ENCODE peak calls at places on chromosomes 12 and 14, in five cellular contexts. O is breast epithelium, J is endothelial cell of umbilical vein, R is Calu3, M is PC-3. K is an unnamed sample.

GRCh38 chr12:111992464-111992863 is 20.5 kb downstream of the TMEM116 start:
- DNase-seq in O (no peak), J (no peak), R (no peak), M (no peak), K (no peak)

GRCh38 chr12:8890313-8891084 is 23.8 kb upstream of the PHC1 start:
- DNase-seq in O (no peak), J (peak; percentile 77), R (peak; percentile 66), M (peak; percentile 59), K (peak; percentile 67)

GRCh38 chr12:89552376-89552775 is 26.5 kb upstream of the POC1B start:
- DNase-seq in O (no peak), J (peak; percentile 21), R (no peak), M (peak; percentile 32), K (no peak)

GRCh38 chr12:89192419-89192818 is 159.9 kb downstream of the DUSP6 start:
- DNase-seq in O (no peak), J (no peak), R (no peak), M (peak; percentile 90), K (no peak)

GRCh38 chr14:75144944-75145343 is 18.1 kb upstream of the NEK9 start:
- DNase-seq in O (no peak), J (no peak), R (no peak), M (no peak), K (no peak)

GRCh38 chr14:95536036-95536577 is 1.3 kb downstream of the GLRX5 start:
- DNase-seq in O (peak; percentile 13), J (no peak), R (no peak), M (no peak), K (no peak)

GRCh38 chr14:77098470-77099353 is 654 bp downstream of the CIPC start:
- DNase-seq in O (peak; percentile 62), J (peak; percentile 30), R (peak; percentile 28), M (peak; percentile 46), K (peak; percentile 64)

GRCh38 chr12:106357549-106358409 is at the start of gene POLR3B:
- DNase-seq in O (peak; percentile 92), J (peak; percentile 97), R (peak; percentile 97), M (peak; percentile 97), K (peak; percentile 94)

GRCh38 chr14:104826197-104826857 is 25.4 kb downstream of the ZBTB42 start:
- DNase-seq in O (peak; percentile 85), J (peak; percentile 69), R (peak; percentile 96), M (peak; percentile 90), K (peak; percentile 82)

GRCh38 chr12:61272441-61272840 is 987.8 kb upstream of the USP15 start:
- DNase-seq in O (no peak), J (no peak), R (peak; percentile 23), M (peak; percentile 66), K (peak; percentile 11)

GRCh38 chr12:98074286-98074685 is 441.1 kb upstream of the TMPO start:
- DNase-seq in O (no peak), J (no peak), R (no peak), M (no peak), K (no peak)

GRCh38 chr12:22334696-22335290 is at the start of gene ST8SIA1:
- DNase-seq in O (no peak), J (no peak), R (no peak), M (no peak), K (peak; percentile 33)

GRCh38 chr12:93128332-93128707 is 199.2 kb upstream of the EEA1 start:
- DNase-seq in O (peak; percentile 39), J (no peak), R (no peak), M (no peak), K (peak; percentile 19)

GRCh38 chr12:128180166-128180565 is 86.8 kb upstream of the TMEM132C start:
- DNase-seq in O (no peak), J (no peak), R (no peak), M (no peak), K (no peak)

GRCh38 chr14:103260629-103261124 is 73.4 kb upstream of the EIF5 start:
- DNase-seq in O (peak; percentile 43), J (peak; percentile 73), R (peak; percentile 65), M (peak; percentile 63), K (peak; percentile 70)

GRCh38 chr14:101590062-101590461 is 28.8 kb downstream of the DIO3 start:
- DNase-seq in O (no peak), J (no peak), R (no peak), M (no peak), K (no peak)

GRCh38 chr14:102232348-102232625 is 72.7 kb downstream of the MOK start:
- DNase-seq in O (no peak), J (no peak), R (no peak), M (no peak), K (no peak)

GRCh38 chr12:633731-634130 is 29.5 kb downstream of the NINJ2 start:
- DNase-seq in O (no peak), J (no peak), R (no peak), M (no peak), K (no peak)

GRCh38 chr14:32939254-32940065 is 781 bp downstream of the NPAS3 start:
- DNase-seq in O (peak; percentile 79), J (peak; percentile 68), R (peak; percentile 20), M (peak; percentile 63), K (peak; percentile 38)

GRCh38 chr12:68450947-68451260 is 118.7 kb upstream of the MDM1 start:
- DNase-seq in O (no peak), J (no peak), R (no peak), M (no peak), K (no peak)

GRCh38 chr12:33575346-33575745 is 135.7 kb upstream of the SYT10 start:
- DNase-seq in O (no peak), J (no peak), R (no peak), M (no peak), K (no peak)

GRCh38 chr12:22855456-22855855 is 230.5 kb downstream of the ETNK1 start:
- DNase-seq in O (no peak), J (no peak), R (no peak), M (no peak), K (no peak)

GRCh38 chr14:78950654-78951053 is 780.5 kb downstream of the NRXN3 start:
- DNase-seq in O (no peak), J (peak; percentile 74), R (peak; percentile 22), M (peak; percentile 32), K (peak; percentile 22)

GRCh38 chr14:101567252-101567651 is 6.0 kb downstream of the DIO3 start:
- DNase-seq in O (no peak), J (no peak), R (no peak), M (no peak), K (no peak)

GRCh38 chr14:104926619-104927431 is 2.1 kb downstream of the PLD4 start:
- DNase-seq in O (no peak), J (no peak), R (no peak), M (no peak), K (no peak)

GRCh38 chr12:52407918-52408317 is 1.8 kb upstream of the KRT82 start:
- DNase-seq in O (no peak), J (no peak), R (no peak), M (no peak), K (no peak)

GRCh38 chr12:43964966-43965365 is 129.1 kb downstream of the TMEM117 start:
- DNase-seq in O (no peak), J (no peak), R (no peak), M (no peak), K (no peak)

GRCh38 chr14:50012644-50013043 is 103.7 kb downstream of the VCPKMT start:
- DNase-seq in O (no peak), J (no peak), R (no peak), M (peak; percentile 33), K (no peak)

GRCh38 chr12:77042834-77043233 is 22.5 kb downstream of the E2F7 start:
- DNase-seq in O (no peak), J (no peak), R (no peak), M (no peak), K (no peak)

GRCh38 chr12:77049767-77050353 is 15.5 kb downstream of the E2F7 start:
- DNase-seq in O (no peak), J (peak; percentile 78), R (peak; percentile 55), M (peak; percentile 83), K (peak; percentile 78)

GRCh38 chr12:77045183-77045582 is 20.2 kb downstream of the E2F7 start:
- DNase-seq in O (no peak), J (no peak), R (no peak), M (no peak), K (no peak)

GRCh38 chr12:77053259-77053658 is 12.1 kb downstream of the E2F7 start:
- DNase-seq in O (no peak), J (no peak), R (no peak), M (no peak), K (no peak)

GRCh38 chr12:77047341-77048202 is 17.8 kb downstream of the E2F7 start:
- DNase-seq in O (no peak), J (no peak), R (no peak), M (no peak), K (no peak)
- TF ChIP-seq CTCF in O (no peak), J (no peak), R (no peak), M (peak; percentile 38), K (no peak)

DNA sequence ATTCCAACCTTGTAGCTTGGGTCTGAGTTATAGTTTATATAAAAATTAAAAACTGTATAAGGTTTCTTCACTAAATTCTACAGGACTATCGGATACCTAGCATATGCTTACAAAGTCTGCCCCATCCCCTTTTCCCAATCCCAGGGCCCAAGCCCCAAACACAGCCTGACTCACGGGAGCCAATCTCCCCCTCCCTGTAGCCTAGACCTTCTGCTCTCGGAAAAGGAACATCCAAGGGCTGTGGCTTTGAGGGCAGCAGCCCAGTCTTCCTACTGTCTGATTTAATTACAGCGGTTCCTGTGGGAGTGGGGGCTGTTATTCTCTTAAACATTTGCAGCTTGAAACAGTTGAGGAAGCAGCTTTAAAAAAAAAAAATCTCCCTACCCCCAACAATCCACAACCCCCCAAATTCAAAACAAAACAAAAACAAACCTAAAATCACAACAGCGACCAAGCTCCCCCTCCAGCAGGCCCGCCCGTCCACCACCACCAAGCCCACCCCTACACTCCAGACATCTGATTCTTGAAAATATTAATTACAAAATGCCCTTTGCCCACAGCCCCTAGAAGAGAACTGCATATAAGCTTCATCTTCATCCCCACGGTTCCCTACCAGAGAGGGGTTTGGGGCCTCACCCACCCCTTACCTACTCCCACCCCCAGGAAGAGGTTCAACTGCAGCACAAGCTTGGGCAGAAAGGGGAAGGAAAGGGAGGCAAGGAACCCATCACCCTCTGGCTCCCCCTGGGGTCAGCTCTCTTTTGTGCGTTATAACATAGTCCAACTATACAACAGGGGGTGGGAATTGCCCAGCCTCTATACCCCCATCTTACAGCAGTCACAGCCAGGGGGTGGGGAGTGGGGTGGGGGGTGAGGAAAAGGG is 1.1 kb upstream of the PRKAG1 start:
- DNase-seq in O (no peak), J (peak; percentile 47), R (peak; percentile 46), M (peak; percentile 41), K (peak; percentile 41)
- TF ChIP-seq CTCF in O (no peak), J (peak; percentile 11), R (peak; percentile 14), M (peak; percentile 46), K (no peak)

GRCh38 chr14:99199854-99200653 is 71.9 kb downstream of the BCL11B start:
- DNase-seq in O (no peak), J (no peak), R (no peak), M (no peak), K (peak; percentile 15)
- TF ChIP-seq CTCF in O (no peak), J (no peak), R (no peak), M (no peak), K (peak; percentile 15)

GRCh38 chr12:71216725-71217579 is 59.2 kb upstream of the TSPAN8 start:
- DNase-seq in O (no peak), J (peak; percentile 34), R (peak; percentile 65), M (peak; percentile 82), K (peak; percentile 69)
- TF ChIP-seq CTCF in O (peak; percentile 20), J (no peak), R (peak; percentile 47), M (peak; percentile 85), K (peak; percentile 55)

GRCh38 chr12:48899651-48900050 is 25.6 kb downstream of the FKBP11 start:
- DNase-seq in O (no peak), J (no peak), R (no peak), M (no peak), K (no peak)
- TF ChIP-seq CTCF in O (no peak), J (no peak), R (no peak), M (no peak), K (no peak)

GRCh38 chr12:41564816-41565215 is 376.7 kb downstream of the PDZRN4 start:
- DNase-seq in O (no peak), J (no peak), R (no peak), M (peak; percentile 26), K (no peak)
- TF ChIP-seq CTCF in O (no peak), J (no peak), R (no peak), M (peak; percentile 47), K (no peak)